ENCODE peak calls at places on chromosomes 13 and 19, in ten cellular contexts. R is OCI-LY7; M is endothelial cell; Q is stimulated activated CD8-positive, alpha-beta memory T cell treated with anti-CD3 and anti-CD28 coated beads, Interleukin-2, amount 100 ng/mL, for 1 hour; N is RPMI8226; I is lung microvascular endothelial cell; O is left ventricle myocardium inferior; A is activated CD4-positive, CD25-positive, alpha-beta regulatory T cell treated with anti-CD3 and anti-CD28 coated beads, Interleukin-2, amount 50 U/mL, for 16 hours; L is T-cell; V is NCI-H1092. S is an unnamed sample.

GRCh38 chr13:93248627-93249047 is 22.0 kb downstream of the GPC6 start:
- DNase-seq in R (peak), M (peak), Q (no peak), N (no peak), I (no peak), O (no peak), A (no peak), L (no peak), V (peak), S (no peak)

GRCh38 chr13:110275931-110276552 is 30.9 kb downstream of the COL4A1 start:
- DNase-seq in R (no peak), M (no peak), Q (no peak), N (no peak), I (no peak), O (peak), A (no peak), L (no peak), V (no peak), S (no peak)

GRCh38 chr13:28267495-28267894 is 129.2 kb downstream of the PAN3 start:
- DNase-seq in R (no peak), M (no peak), Q (no peak), N (no peak), I (no peak), O (no peak), A (no peak), L (no peak), V (no peak), S (no peak)

GRCh38 chr13:49878682-49879081 is 57.5 kb downstream of the SPRYD7 start:
- DNase-seq in R (no peak), M (no peak), Q (no peak), N (no peak), I (no peak), O (no peak), A (no peak), L (no peak), V (no peak), S (no peak)

GRCh38 chr19:35643255-35644205 is 2.0 kb downstream of the ETV2 start:
- DNase-seq in R (peak), M (peak), Q (peak), N (peak), I (peak), O (peak), A (peak), L (peak), V (peak), S (peak)

GRCh38 chr13:27148900-27149299 is 22.7 kb downstream of the USP12 start:
- DNase-seq in R (no peak), M (no peak), Q (no peak), N (no peak), I (no peak), O (no peak), A (no peak), L (no peak), V (no peak), S (no peak)

GRCh38 chr19:12202250-12202649 is 39.4 kb downstream of the ZNF136 start:
- DNase-seq in R (peak), M (no peak), Q (peak), N (peak), I (peak), O (peak), A (peak), L (peak), V (no peak), S (no peak)

GRCh38 chr19:33883869-33884519 is 87.3 kb downstream of the KCTD15 start:
- DNase-seq in R (no peak), M (peak), Q (no peak), N (no peak), I (peak), O (peak), A (no peak), L (no peak), V (no peak), S (no peak)

GRCh38 chr19:5356428-5356827 is 15.8 kb upstream of the PTPRS start:
- DNase-seq in R (no peak), M (no peak), Q (no peak), N (no peak), I (no peak), O (no peak), A (no peak), L (no peak), V (no peak), S (no peak)

GRCh38 chr13:80436571-80437169 is 95.7 kb upstream of the SPRY2 start:
- DNase-seq in R (no peak), M (no peak), Q (no peak), N (no peak), I (peak), O (no peak), A (no peak), L (no peak), V (no peak), S (no peak)

GRCh38 chr13:74289861-74290260 is 155.7 kb upstream of the KLF12 start:
- DNase-seq in R (no peak), M (no peak), Q (no peak), N (no peak), I (no peak), O (no peak), A (no peak), L (no peak), V (peak), S (no peak)

GRCh38 chr13:95281258-95281602 is 20.0 kb downstream of the ABCC4 start:
- DNase-seq in R (no peak), M (no peak), Q (no peak), N (no peak), I (no peak), O (no peak), A (no peak), L (no peak), V (no peak), S (no peak)

GRCh38 chr19:6738726-6739389 is 622 bp upstream of the TRIP10 start:
- DNase-seq in R (peak), M (peak), Q (no peak), N (peak), I (peak), O (peak), A (no peak), L (no peak), V (no peak), S (peak)

GRCh38 chr19:48348039-48348438 is 15.7 kb downstream of the TMEM143 start:
- DNase-seq in R (no peak), M (no peak), Q (no peak), N (no peak), I (peak), O (no peak), A (no peak), L (no peak), V (no peak), S (no peak)

GRCh38 chr19:44554641-44555246 is 25.3 kb upstream of the CEACAM20 start:
- DNase-seq in R (no peak), M (no peak), Q (no peak), N (no peak), I (no peak), O (no peak), A (no peak), L (no peak), V (no peak), S (no peak)

GRCh38 chr13:29858667-29859066 is 8.2 kb upstream of the UBL3 start:
- DNase-seq in R (no peak), M (no peak), Q (no peak), N (no peak), I (no peak), O (no peak), A (no peak), L (no peak), V (no peak), S (no peak)

GRCh38 chr19:29672319-29672932 is 7.2 kb downstream of the PLEKHF1 start:
- DNase-seq in R (no peak), M (no peak), Q (no peak), N (no peak), I (no peak), O (no peak), A (no peak), L (no peak), V (no peak), S (no peak)

GRCh38 chr13:33355470-33355869 is 69.9 kb upstream of the STARD13 start:
- DNase-seq in R (no peak), M (no peak), Q (no peak), N (no peak), I (no peak), O (no peak), A (no peak), L (no peak), V (no peak), S (no peak)

GRCh38 chr19:40252395-40252794 is 25.9 kb upstream of the CCNP start:
- DNase-seq in R (no peak), M (no peak), Q (no peak), N (no peak), I (no peak), O (no peak), A (no peak), L (no peak), V (no peak), S (no peak)

GRCh38 chr19:50330365-50331078 is 1.3 kb upstream of the KCNC3 start:
- DNase-seq in R (peak), M (no peak), Q (peak), N (peak), I (peak), O (peak), A (peak), L (peak), V (peak), S (peak)

GRCh38 chr13:114285166-114285808 is 3.9 kb downstream of the UPF3A start:
- DNase-seq in R (no peak), M (no peak), Q (no peak), N (no peak), I (no peak), O (no peak), A (no peak), L (no peak), V (no peak), S (no peak)